ENCODE peak calls at places on chromosomes 13 and 19, in four cellular contexts. One of them, this sample, is unnamed.

GRCh38 chr13:100491164-100491847 is 97.3 kb downstream of the GGACT start:
- DNase-seq in GM12891: no peak
- DNase-seq in K562: no peak
- DNase-seq in GM12878: no peak
- DNase-seq in this sample: no peak

GRCh38 chr13:30307194-30307965 is at the start of gene KATNAL1:
- DNase-seq in GM12878: no peak
- DNase-seq in GM12891: peak; percentile 53
- DNase-seq in K562: peak; percentile 91
- DNase-seq in this sample: peak; percentile 78

GRCh38 chr13:39559838-39560237 is 43.2 kb downstream of the LHFPL6 start:
- DNase-seq in GM12878: no peak
- DNase-seq in GM12891: no peak
- DNase-seq in K562: no peak
- DNase-seq in this sample: no peak

GRCh38 chr13:31234729-31235128 is 35.0 kb downstream of the B3GLCT start:
- DNase-seq in K562: no peak
- DNase-seq in GM12891: no peak
- DNase-seq in GM12878: no peak
- DNase-seq in this sample: no peak

GRCh38 chr19:38478273-38478971 is 44.9 kb downstream of the RYR1 start:
- DNase-seq in GM12878: no peak
- DNase-seq in GM12891: no peak
- DNase-seq in K562: peak; percentile 68
- DNase-seq in this sample: no peak

GRCh38 chr19:2970201-2970838 is 7.0 kb upstream of the TLE6 start:
- DNase-seq in K562: no peak
- DNase-seq in GM12878: no peak
- DNase-seq in GM12891: no peak
- DNase-seq in this sample: no peak

GRCh38 chr13:48782429-48782840 is 128.7 kb downstream of the CYSLTR2 start:
- DNase-seq in GM12878: no peak
- DNase-seq in K562: no peak
- DNase-seq in GM12891: no peak
- DNase-seq in this sample: no peak

GRCh38 chr13:19680751-19681150 is 47.3 kb downstream of the MPHOSPH8 start:
- DNase-seq in GM12878: no peak
- DNase-seq in K562: no peak
- DNase-seq in GM12891: no peak
- DNase-seq in this sample: no peak

GRCh38 chr19:55062735-55063491 is at the start of gene RDH13:
- DNase-seq in GM12878: peak; percentile 75
- DNase-seq in GM12891: peak; percentile 98
- DNase-seq in K562: peak; percentile 98
- DNase-seq in this sample: peak; percentile 84

GRCh38 chr19:10290439-10290875 is 705 bp downstream of the ICAM5 start:
- DNase-seq in K562: peak; percentile 52
- DNase-seq in GM12878: no peak
- DNase-seq in GM12891: no peak
- DNase-seq in this sample: no peak

GRCh38 chr13:76830805-76831204 is 55.4 kb downstream of the KCTD12 start:
- DNase-seq in GM12891: no peak
- DNase-seq in GM12878: no peak
- DNase-seq in K562: no peak
- DNase-seq in this sample: no peak

GRCh38 chr19:51690359-51691121 is 2.6 kb upstream of the SPACA6 start:
- DNase-seq in K562: peak; percentile 94
- DNase-seq in GM12891: peak; percentile 66
- DNase-seq in GM12878: no peak
- DNase-seq in this sample: peak; percentile 70

GRCh38 chr19:12137541-12137940 is 2.6 kb downstream of the ZNF20 start:
- DNase-seq in GM12891: no peak
- DNase-seq in K562: peak; percentile 35
- DNase-seq in GM12878: no peak
- DNase-seq in this sample: no peak

GRCh38 chr13:30743319-30744055 is 8.1 kb downstream of the ALOX5AP start:
- DNase-seq in GM12891: no peak
- DNase-seq in K562: no peak
- DNase-seq in GM12878: no peak
- DNase-seq in this sample: no peak

GRCh38 chr13:110525328-110526319 is 35.9 kb downstream of the RAB20 start:
- DNase-seq in K562: no peak
- DNase-seq in GM12878: peak; percentile 35
- DNase-seq in GM12891: peak; percentile 63
- DNase-seq in this sample: no peak

GRCh38 chr13:77833331-77833863 is 85.2 kb downstream of the EDNRB start:
- DNase-seq in GM12891: no peak
- DNase-seq in GM12878: no peak
- DNase-seq in K562: no peak
- DNase-seq in this sample: peak; percentile 72

GRCh38 chr19:40279120-40279551 is 6.0 kb downstream of the AKT2 start:
- DNase-seq in GM12878: no peak
- DNase-seq in GM12891: no peak
- DNase-seq in K562: no peak
- DNase-seq in this sample: no peak

GRCh38 chr13:26011996-26012688 is 39.7 kb downstream of the SHISA2 start:
- DNase-seq in GM12878: no peak
- DNase-seq in GM12891: no peak
- DNase-seq in K562: no peak
- DNase-seq in this sample: no peak

GRCh38 chr19:5501907-5502306 is 46.7 kb downstream of the ZNRF4 start:
- DNase-seq in GM12891: no peak
- DNase-seq in K562: no peak
- DNase-seq in GM12878: no peak
- DNase-seq in this sample: no peak

GRCh38 chr13:78102121-78102677 is 183.6 kb upstream of the EDNRB start:
- DNase-seq in GM12878: peak; percentile 5
- DNase-seq in K562: no peak
- DNase-seq in GM12891: no peak
- DNase-seq in this sample: peak; percentile 82

GRCh38 chr13:44142540-44142867 is 231.1 kb upstream of the SERP2 start:
- DNase-seq in K562: no peak
- DNase-seq in GM12878: no peak
- DNase-seq in GM12891: no peak
- DNase-seq in this sample: no peak

GRCh38 chr19:29431332-29431731 is 94.5 kb upstream of the VSTM2B start:
- DNase-seq in GM12878: no peak
- DNase-seq in K562: no peak
- DNase-seq in GM12891: no peak
- DNase-seq in this sample: no peak

GRCh38 chr19:38308926-38309614 is 5.0 kb downstream of the C19orf33 start:
- DNase-seq in K562: no peak
- DNase-seq in GM12878: no peak
- DNase-seq in GM12891: no peak
- DNase-seq in this sample: no peak

GRCh38 chr13:91185294-91185863 is 162.1 kb upstream of the MIR17HG start:
- DNase-seq in K562: peak; percentile 28
- DNase-seq in GM12891: no peak
- DNase-seq in GM12878: no peak
- DNase-seq in this sample: no peak
- TF ChIP-seq SPI1 in K562: no peak
- TF ChIP-seq SPI1 in GM12891: no peak
- TF ChIP-seq SPI1 in GM12878: no peak
- TF ChIP-seq SPI1 in this sample: no peak

GRCh38 chr19:35266904-35267817 is 1.6 kb upstream of the USF2 start:
- DNase-seq in K562: peak; percentile 65
- DNase-seq in GM12891: no peak
- DNase-seq in GM12878: no peak
- DNase-seq in this sample: no peak

GRCh38 chr19:35266149-35266903 is 2.4 kb upstream of the USF2 start:
- DNase-seq in GM12878: no peak
- DNase-seq in K562: no peak
- DNase-seq in GM12891: no peak
- DNase-seq in this sample: no peak

GRCh38 chr19:35268546-35269424 is at the start of gene USF2:
- DNase-seq in GM12891: peak; percentile 78
- DNase-seq in GM12878: no peak
- DNase-seq in K562: peak; percentile 89
- DNase-seq in this sample: no peak

GRCh38 chr19:35269425-35270117 is 809 bp downstream of the USF2 start:
- DNase-seq in GM12878: peak; percentile 51
- DNase-seq in GM12891: peak; percentile 81
- DNase-seq in K562: peak; percentile 95
- DNase-seq in this sample: peak; percentile 71

GRCh38 chr19:35267818-35268545 is 780 bp upstream of the USF2 start:
- DNase-seq in GM12891: peak; percentile 97
- DNase-seq in K562: peak; percentile 80
- DNase-seq in GM12878: no peak
- DNase-seq in this sample: no peak
- TF ChIP-seq POLR2AphosphoS5 in GM12891: no peak
- TF ChIP-seq POLR2AphosphoS5 in K562: peak; percentile 54
- TF ChIP-seq POLR2AphosphoS5 in GM12878: no peak
- TF ChIP-seq POLR2AphosphoS5 in this sample: peak; percentile 45

GRCh38 chr19:46180701-46181385 is 32.8 kb downstream of the IGFL2 start:
- DNase-seq in K562: no peak
- DNase-seq in GM12891: no peak
- DNase-seq in GM12878: no peak
- DNase-seq in this sample: no peak
- TF ChIP-seq SPI1 in K562: no peak
- TF ChIP-seq SPI1 in GM12891: no peak
- TF ChIP-seq SPI1 in GM12878: no peak
- TF ChIP-seq SPI1 in this sample: no peak

DNA sequence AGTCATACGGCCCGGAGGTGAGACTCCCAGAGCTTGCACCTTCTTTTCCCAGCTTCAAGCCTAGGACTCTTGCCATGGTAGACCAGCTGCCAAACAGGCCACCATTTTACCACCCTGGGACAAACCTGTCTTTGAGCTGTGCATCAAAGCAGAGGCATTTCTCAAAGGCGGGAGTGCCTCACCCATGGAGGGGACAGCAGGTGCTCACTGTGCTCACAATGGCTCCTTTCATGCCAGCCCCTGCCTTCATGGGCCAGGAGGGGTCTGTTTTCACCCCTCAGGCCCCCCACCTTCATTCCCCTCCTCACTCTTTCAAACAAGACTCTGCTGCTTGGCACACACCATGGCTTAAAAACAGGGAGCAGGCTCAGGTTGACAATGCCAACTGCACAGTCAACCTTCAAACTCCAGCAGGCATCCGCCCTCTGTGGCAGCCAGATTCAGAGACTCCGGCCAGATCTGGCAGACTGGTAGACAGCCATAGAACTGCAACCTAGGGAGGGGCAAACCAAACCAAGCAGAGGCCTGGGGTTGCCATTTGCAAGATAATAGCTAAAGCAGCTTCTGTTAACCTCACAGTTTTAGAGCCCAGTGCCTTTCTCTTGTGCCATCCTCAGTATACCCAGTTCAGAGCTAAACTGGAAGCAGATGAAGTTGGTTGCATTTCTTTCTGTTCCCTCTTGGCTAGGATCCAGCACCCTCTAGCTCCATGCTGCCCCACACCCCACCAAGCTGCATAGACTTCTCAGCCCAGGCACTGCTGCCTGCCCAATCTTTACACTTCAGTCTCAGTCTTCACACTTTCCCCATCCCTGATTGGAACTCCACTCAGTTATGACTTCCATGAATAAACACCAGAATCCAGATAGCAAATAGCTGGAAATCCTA is 93.9 kb upstream of the SPATA13 start:
- DNase-seq in K562: no peak
- DNase-seq in GM12878: no peak
- DNase-seq in GM12891: no peak
- DNase-seq in this sample: no peak
- TF ChIP-seq POLR2AphosphoS5 in K562: no peak
- TF ChIP-seq POLR2AphosphoS5 in GM12878: no peak
- TF ChIP-seq POLR2AphosphoS5 in GM12891: no peak
- TF ChIP-seq POLR2AphosphoS5 in this sample: no peak

GRCh38 chr19:16403151-16403977 is 68.4 kb downstream of the EPS15L1 start:
- DNase-seq in GM12891: no peak
- DNase-seq in K562: no peak
- DNase-seq in GM12878: no peak
- DNase-seq in this sample: no peak
- TF ChIP-seq SPI1 in GM12891: no peak
- TF ChIP-seq SPI1 in K562: no peak
- TF ChIP-seq SPI1 in GM12878: no peak
- TF ChIP-seq SPI1 in this sample: no peak

DNA sequence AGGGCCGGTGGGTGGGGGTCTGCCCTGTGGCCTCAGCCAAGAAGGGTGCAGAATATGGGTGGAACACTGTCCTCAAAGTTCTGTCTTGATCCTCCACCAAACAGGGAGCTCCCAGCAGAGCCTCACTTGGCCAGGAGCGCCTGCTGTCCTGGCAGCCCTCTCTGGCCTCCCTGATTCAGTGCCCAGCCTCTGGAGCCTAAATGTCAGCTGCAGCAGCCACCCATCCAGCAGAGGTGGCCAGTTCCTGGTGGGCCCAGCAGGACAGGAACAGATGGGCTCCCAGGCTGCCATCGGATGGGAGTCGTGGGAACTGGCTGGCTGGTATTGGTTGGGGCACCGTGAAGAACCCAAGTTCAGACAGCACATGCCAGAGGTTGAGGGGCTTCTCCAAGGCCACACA is 1.8 kb upstream of the USE1 start:
- DNase-seq in GM12891: no peak
- DNase-seq in GM12878: no peak
- DNase-seq in K562: no peak
- DNase-seq in this sample: no peak
- TF ChIP-seq POLR2AphosphoS5 in GM12891: peak; percentile 70
- TF ChIP-seq POLR2AphosphoS5 in GM12878: peak; percentile 62
- TF ChIP-seq POLR2AphosphoS5 in K562: no peak
- TF ChIP-seq POLR2AphosphoS5 in this sample: no peak

DNA sequence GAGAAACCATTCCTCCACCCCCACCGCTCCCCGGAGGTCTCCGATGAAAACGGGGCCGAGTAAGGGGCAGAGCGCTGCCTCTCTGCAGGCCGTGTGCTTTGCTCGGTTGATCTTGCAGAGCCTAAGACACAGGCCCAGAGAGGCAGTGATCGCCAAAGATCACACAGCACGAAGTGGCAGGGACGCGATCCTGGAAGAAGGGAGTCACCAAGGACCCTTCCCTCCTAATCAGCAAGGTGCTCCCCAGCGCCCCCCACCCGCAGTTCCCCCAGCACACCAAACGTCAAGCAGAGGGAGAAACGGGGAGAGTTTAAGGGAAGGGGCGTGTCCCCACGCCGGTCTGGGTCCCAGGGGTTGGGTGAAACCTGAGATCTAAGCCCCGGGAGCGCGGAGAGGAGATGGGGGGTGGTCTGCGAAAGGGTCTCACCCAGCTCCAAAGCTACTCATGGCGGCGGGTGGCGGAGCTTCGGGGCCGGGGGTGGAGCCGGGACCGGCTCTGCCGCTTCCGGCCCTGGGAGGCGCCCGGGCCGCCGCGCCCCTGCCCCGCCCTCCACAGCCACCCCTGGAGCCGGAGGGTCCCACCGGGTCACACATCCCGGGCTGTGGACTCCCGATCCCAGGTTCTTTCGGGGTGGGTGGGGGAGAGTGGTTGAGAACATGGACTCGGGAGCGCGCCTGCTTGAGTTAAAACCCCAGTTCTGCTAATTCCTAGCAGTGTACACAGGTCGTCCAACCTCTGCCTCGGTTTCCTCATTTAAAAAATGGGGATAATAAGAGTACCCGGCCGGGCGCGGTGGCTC is at the start of gene EML2:
- DNase-seq in K562: peak; percentile 80
- DNase-seq in GM12878: no peak
- DNase-seq in GM12891: no peak
- DNase-seq in this sample: no peak
- TF ChIP-seq SPI1 in K562: no peak
- TF ChIP-seq SPI1 in GM12878: no peak
- TF ChIP-seq SPI1 in GM12891: no peak
- TF ChIP-seq SPI1 in this sample: no peak